ENCODE peak calls at places on chromosomes 6 and 20, in eight cellular contexts. One of them, this sample, is unnamed.

GRCh38 chr6:39852324-39852723 is 60.1 kb downstream of the DAAM2 start:
- DNase-seq in substantia nigra: no peak
- DNase-seq in H4: no peak
- DNase-seq in NCI-H748 treated with DMSO at 0.1 percent for 48 hours: no peak
- DNase-seq in CD8-positive, alpha-beta T cell: no peak
- DNase-seq in AG08396: no peak
- DNase-seq in NCI-H460: no peak
- DNase-seq in astrocyte of the cerebellum: no peak
- DNase-seq in this sample: no peak

GRCh38 chr20:49969234-49969633 is 13.5 kb upstream of the SNAI1 start:
- DNase-seq in astrocyte of the cerebellum: no peak
- DNase-seq in substantia nigra: no peak
- DNase-seq in H4: no peak
- DNase-seq in NCI-H748 treated with DMSO at 0.1 percent for 48 hours: no peak
- DNase-seq in AG08396: no peak
- DNase-seq in CD8-positive, alpha-beta T cell: no peak
- DNase-seq in NCI-H460: no peak
- DNase-seq in this sample: no peak

GRCh38 chr20:34052414-34052813 is 58.7 kb downstream of the RALY start:
- DNase-seq in H4: no peak
- DNase-seq in CD8-positive, alpha-beta T cell: no peak
- DNase-seq in astrocyte of the cerebellum: no peak
- DNase-seq in NCI-H748 treated with DMSO at 0.1 percent for 48 hours: no peak
- DNase-seq in AG08396: no peak
- DNase-seq in substantia nigra: no peak
- DNase-seq in NCI-H460: no peak
- DNase-seq in this sample: no peak

GRCh38 chr6:36834576-36835293 is 4.5 kb downstream of the CPNE5 start:
- DNase-seq in H4: no peak
- DNase-seq in CD8-positive, alpha-beta T cell: no peak
- DNase-seq in astrocyte of the cerebellum: no peak
- DNase-seq in substantia nigra: no peak
- DNase-seq in NCI-H748 treated with DMSO at 0.1 percent for 48 hours: no peak
- DNase-seq in NCI-H460: no peak
- DNase-seq in AG08396: no peak
- DNase-seq in this sample: no peak

GRCh38 chr20:15584507-15584906 is 988.7 kb downstream of the KIF16B start:
- DNase-seq in AG08396: no peak
- DNase-seq in NCI-H748 treated with DMSO at 0.1 percent for 48 hours: no peak
- DNase-seq in substantia nigra: no peak
- DNase-seq in NCI-H460: no peak
- DNase-seq in astrocyte of the cerebellum: no peak
- DNase-seq in CD8-positive, alpha-beta T cell: no peak
- DNase-seq in H4: peak
- DNase-seq in this sample: no peak

GRCh38 chr6:2877057-2877882 is 25.8 kb downstream of the SERPINB9 start:
- DNase-seq in substantia nigra: no peak
- DNase-seq in NCI-H748 treated with DMSO at 0.1 percent for 48 hours: no peak
- DNase-seq in H4: peak
- DNase-seq in astrocyte of the cerebellum: no peak
- DNase-seq in NCI-H460: peak
- DNase-seq in AG08396: no peak
- DNase-seq in CD8-positive, alpha-beta T cell: no peak
- DNase-seq in this sample: peak

GRCh38 chr6:3351837-3352524 is 93.2 kb downstream of the PSMG4 start:
- DNase-seq in substantia nigra: no peak
- DNase-seq in astrocyte of the cerebellum: no peak
- DNase-seq in NCI-H748 treated with DMSO at 0.1 percent for 48 hours: no peak
- DNase-seq in CD8-positive, alpha-beta T cell: no peak
- DNase-seq in AG08396: no peak
- DNase-seq in H4: no peak
- DNase-seq in NCI-H460: no peak
- DNase-seq in this sample: no peak

GRCh38 chr20:25750765-25751696 is 54.4 kb upstream of the ZNF337 start:
- DNase-seq in H4: no peak
- DNase-seq in NCI-H460: peak
- DNase-seq in astrocyte of the cerebellum: no peak
- DNase-seq in AG08396: peak
- DNase-seq in substantia nigra: peak
- DNase-seq in NCI-H748 treated with DMSO at 0.1 percent for 48 hours: peak
- DNase-seq in CD8-positive, alpha-beta T cell: peak
- DNase-seq in this sample: peak

GRCh38 chr6:138503881-138504680 is 4.8 kb upstream of the NHSL1 start:
- DNase-seq in H4: no peak
- DNase-seq in NCI-H460: no peak
- DNase-seq in astrocyte of the cerebellum: no peak
- DNase-seq in CD8-positive, alpha-beta T cell: no peak
- DNase-seq in substantia nigra: no peak
- DNase-seq in AG08396: no peak
- DNase-seq in NCI-H748 treated with DMSO at 0.1 percent for 48 hours: no peak
- DNase-seq in this sample: peak

GRCh38 chr6:148723484-148723883 is 23.3 kb upstream of the UST start:
- DNase-seq in CD8-positive, alpha-beta T cell: no peak
- DNase-seq in AG08396: peak
- DNase-seq in substantia nigra: no peak
- DNase-seq in NCI-H460: no peak
- DNase-seq in NCI-H748 treated with DMSO at 0.1 percent for 48 hours: no peak
- DNase-seq in H4: no peak
- DNase-seq in astrocyte of the cerebellum: peak
- DNase-seq in this sample: no peak

GRCh38 chr6:14910692-14911547 is 334.9 kb upstream of the JARID2 start:
- DNase-seq in NCI-H748 treated with DMSO at 0.1 percent for 48 hours: no peak
- DNase-seq in CD8-positive, alpha-beta T cell: no peak
- DNase-seq in astrocyte of the cerebellum: no peak
- DNase-seq in H4: peak
- DNase-seq in substantia nigra: peak
- DNase-seq in NCI-H460: no peak
- DNase-seq in AG08396: no peak
- DNase-seq in this sample: no peak

GRCh38 chr6:154274175-154274574 is 82.4 kb downstream of the IPCEF1 start:
- DNase-seq in NCI-H460: no peak
- DNase-seq in H4: no peak
- DNase-seq in CD8-positive, alpha-beta T cell: no peak
- DNase-seq in AG08396: no peak
- DNase-seq in substantia nigra: no peak
- DNase-seq in NCI-H748 treated with DMSO at 0.1 percent for 48 hours: no peak
- DNase-seq in astrocyte of the cerebellum: no peak
- DNase-seq in this sample: no peak

GRCh38 chr20:5652626-5653573 is 97.3 kb upstream of the SHLD1 start:
- DNase-seq in H4: peak
- DNase-seq in substantia nigra: no peak
- DNase-seq in NCI-H460: no peak
- DNase-seq in astrocyte of the cerebellum: no peak
- DNase-seq in AG08396: no peak
- DNase-seq in CD8-positive, alpha-beta T cell: no peak
- DNase-seq in NCI-H748 treated with DMSO at 0.1 percent for 48 hours: no peak
- DNase-seq in this sample: no peak

GRCh38 chr6:8679823-8680222 is 244.5 kb upstream of the SLC35B3 start:
- DNase-seq in NCI-H748 treated with DMSO at 0.1 percent for 48 hours: no peak
- DNase-seq in AG08396: no peak
- DNase-seq in H4: no peak
- DNase-seq in substantia nigra: no peak
- DNase-seq in NCI-H460: no peak
- DNase-seq in CD8-positive, alpha-beta T cell: no peak
- DNase-seq in astrocyte of the cerebellum: no peak
- DNase-seq in this sample: no peak

GRCh38 chr20:18388860-18389259 is 78.0 kb downstream of the DZANK1 start:
- DNase-seq in NCI-H460: peak
- DNase-seq in CD8-positive, alpha-beta T cell: no peak
- DNase-seq in astrocyte of the cerebellum: peak
- DNase-seq in AG08396: peak
- DNase-seq in H4: no peak
- DNase-seq in substantia nigra: no peak
- DNase-seq in NCI-H748 treated with DMSO at 0.1 percent for 48 hours: no peak
- DNase-seq in this sample: no peak

GRCh38 chr6:11830105-11830504 is 51.5 kb upstream of the ADTRP start:
- DNase-seq in H4: no peak
- DNase-seq in astrocyte of the cerebellum: no peak
- DNase-seq in NCI-H460: no peak
- DNase-seq in CD8-positive, alpha-beta T cell: no peak
- DNase-seq in NCI-H748 treated with DMSO at 0.1 percent for 48 hours: no peak
- DNase-seq in substantia nigra: no peak
- DNase-seq in AG08396: no peak
- DNase-seq in this sample: no peak

GRCh38 chr6:166104107-166104506 is 63.5 kb downstream of the TBXT start:
- DNase-seq in NCI-H748 treated with DMSO at 0.1 percent for 48 hours: no peak
- DNase-seq in astrocyte of the cerebellum: peak
- DNase-seq in CD8-positive, alpha-beta T cell: no peak
- DNase-seq in substantia nigra: no peak
- DNase-seq in H4: no peak
- DNase-seq in AG08396: no peak
- DNase-seq in NCI-H460: no peak
- DNase-seq in this sample: no peak

GRCh38 chr6:33763483-33763882 is 16.8 kb upstream of the IP6K3 start:
- DNase-seq in CD8-positive, alpha-beta T cell: no peak
- DNase-seq in substantia nigra: no peak
- DNase-seq in H4: no peak
- DNase-seq in AG08396: no peak
- DNase-seq in astrocyte of the cerebellum: no peak
- DNase-seq in NCI-H748 treated with DMSO at 0.1 percent for 48 hours: no peak
- DNase-seq in NCI-H460: no peak
- DNase-seq in this sample: no peak

GRCh38 chr20:24773751-24774201 is 175.3 kb upstream of the CST7 start:
- DNase-seq in NCI-H460: no peak
- DNase-seq in AG08396: peak
- DNase-seq in substantia nigra: no peak
- DNase-seq in NCI-H748 treated with DMSO at 0.1 percent for 48 hours: no peak
- DNase-seq in astrocyte of the cerebellum: peak
- DNase-seq in CD8-positive, alpha-beta T cell: no peak
- DNase-seq in H4: peak
- DNase-seq in this sample: peak

GRCh38 chr6:36223706-36224105 is 27.2 kb downstream of the BRPF3 start:
- DNase-seq in NCI-H460: no peak
- DNase-seq in substantia nigra: no peak
- DNase-seq in AG08396: no peak
- DNase-seq in CD8-positive, alpha-beta T cell: no peak
- DNase-seq in astrocyte of the cerebellum: no peak
- DNase-seq in NCI-H748 treated with DMSO at 0.1 percent for 48 hours: no peak
- DNase-seq in H4: no peak
- DNase-seq in this sample: no peak

GRCh38 chr6:11196511-11197174 is 35.8 kb downstream of the NEDD9 start:
- DNase-seq in NCI-H748 treated with DMSO at 0.1 percent for 48 hours: no peak
- DNase-seq in CD8-positive, alpha-beta T cell: no peak
- DNase-seq in substantia nigra: peak
- DNase-seq in H4: peak
- DNase-seq in NCI-H460: no peak
- DNase-seq in AG08396: peak
- DNase-seq in astrocyte of the cerebellum: peak
- DNase-seq in this sample: no peak

GRCh38 chr6:30231067-30231466 is 17.9 kb upstream of the TRIM26 start:
- DNase-seq in NCI-H748 treated with DMSO at 0.1 percent for 48 hours: no peak
- DNase-seq in NCI-H460: no peak
- DNase-seq in substantia nigra: no peak
- DNase-seq in H4: peak
- DNase-seq in astrocyte of the cerebellum: no peak
- DNase-seq in AG08396: no peak
- DNase-seq in CD8-positive, alpha-beta T cell: no peak
- DNase-seq in this sample: no peak

GRCh38 chr20:51021067-51022025 is 1.6 kb downstream of the KCNG1 start:
- DNase-seq in NCI-H460: no peak
- DNase-seq in CD8-positive, alpha-beta T cell: no peak
- DNase-seq in H4: no peak
- DNase-seq in AG08396: no peak
- DNase-seq in astrocyte of the cerebellum: no peak
- DNase-seq in substantia nigra: no peak
- DNase-seq in NCI-H748 treated with DMSO at 0.1 percent for 48 hours: no peak
- DNase-seq in this sample: no peak

GRCh38 chr6:7496266-7496875 is 45.1 kb upstream of the DSP start:
- DNase-seq in substantia nigra: no peak
- DNase-seq in NCI-H748 treated with DMSO at 0.1 percent for 48 hours: no peak
- DNase-seq in AG08396: no peak
- DNase-seq in H4: no peak
- DNase-seq in astrocyte of the cerebellum: no peak
- DNase-seq in CD8-positive, alpha-beta T cell: no peak
- DNase-seq in NCI-H460: no peak
- DNase-seq in this sample: no peak

GRCh38 chr6:144379356-144379755 is 94.2 kb downstream of the UTRN start:
- DNase-seq in NCI-H460: no peak
- DNase-seq in substantia nigra: no peak
- DNase-seq in CD8-positive, alpha-beta T cell: no peak
- DNase-seq in AG08396: no peak
- DNase-seq in astrocyte of the cerebellum: no peak
- DNase-seq in NCI-H748 treated with DMSO at 0.1 percent for 48 hours: no peak
- DNase-seq in H4: no peak
- DNase-seq in this sample: no peak

GRCh38 chr20:19625416-19625815 is 132.6 kb upstream of the RIN2 start:
- DNase-seq in NCI-H460: no peak
- DNase-seq in astrocyte of the cerebellum: no peak
- DNase-seq in H4: no peak
- DNase-seq in CD8-positive, alpha-beta T cell: no peak
- DNase-seq in substantia nigra: no peak
- DNase-seq in AG08396: no peak
- DNase-seq in NCI-H748 treated with DMSO at 0.1 percent for 48 hours: no peak
- DNase-seq in this sample: no peak

GRCh38 chr6:158999154-158999668 is 791 bp downstream of the RSPH3 start:
- DNase-seq in substantia nigra: no peak
- DNase-seq in NCI-H748 treated with DMSO at 0.1 percent for 48 hours: no peak
- DNase-seq in CD8-positive, alpha-beta T cell: no peak
- DNase-seq in astrocyte of the cerebellum: no peak
- DNase-seq in NCI-H460: no peak
- DNase-seq in AG08396: no peak
- DNase-seq in H4: no peak
- DNase-seq in this sample: no peak

GRCh38 chr6:136728976-136729515 is 63.2 kb downstream of the MAP3K5 start:
- DNase-seq in AG08396: no peak
- DNase-seq in CD8-positive, alpha-beta T cell: no peak
- DNase-seq in NCI-H748 treated with DMSO at 0.1 percent for 48 hours: no peak
- DNase-seq in substantia nigra: no peak
- DNase-seq in astrocyte of the cerebellum: no peak
- DNase-seq in H4: no peak
- DNase-seq in NCI-H460: no peak
- DNase-seq in this sample: no peak